ENCODE peak calls at places on chromosomes 13 and 19, in nine cellular contexts. X is NCI-H1436; I is activated gamma-delta T cell treated with anti-CD3 and anti-CD28 coated beads, Interleukin-2, amount 50 U/mL, for 16 hours; B is dermis microvascular lymphatic vessel endothelial cell; U is fibroblast of pulmonary artery; P is globus pallidus; N is GF-D8; W is dermis blood vessel endothelial cell; V is endothelial cell of umbilical vein. S is an unnamed sample.

GRCh38 chr13:110882972-110883371 is 31.9 kb downstream of the ANKRD10 start:
- DNase-seq in X (no peak), I (no peak), B (no peak), U (no peak), P (no peak), N (no peak), W (no peak), V (no peak), S (no peak)

GRCh38 chr19:4069331-4069959 is 2.7 kb upstream of the ZBTB7A start:
- DNase-seq in X (no peak), I (no peak), B (no peak), U (no peak), P (no peak), N (no peak), W (no peak), V (no peak), S (no peak)

GRCh38 chr13:113001251-113002140 is 32.5 kb downstream of the MCF2L start:
- DNase-seq in X (peak), I (no peak), B (no peak), U (peak), P (no peak), N (no peak), W (no peak), V (no peak), S (peak)

GRCh38 chr19:38032151-38032550 is 125.1 kb downstream of the SIPA1L3 start:
- DNase-seq in X (no peak), I (no peak), B (no peak), U (peak), P (no peak), N (no peak), W (no peak), V (no peak), S (no peak)

GRCh38 chr19:13492128-13492527 is 14.2 kb downstream of the CACNA1A start:
- DNase-seq in X (no peak), I (no peak), B (no peak), U (peak), P (no peak), N (no peak), W (no peak), V (no peak), S (no peak)

GRCh38 chr19:425056-425455 is 16.1 kb upstream of the C2CD4C start:
- DNase-seq in X (no peak), I (no peak), B (no peak), U (no peak), P (no peak), N (no peak), W (no peak), V (no peak), S (no peak)

GRCh38 chr19:28012361-28012760 is 1200.6 kb downstream of the UQCRFS1 start:
- DNase-seq in X (no peak), I (no peak), B (no peak), U (no peak), P (no peak), N (no peak), W (no peak), V (no peak), S (no peak)

GRCh38 chr13:48660356-48661076 is 6.8 kb downstream of the CYSLTR2 start:
- DNase-seq in X (no peak), I (no peak), B (no peak), U (no peak), P (peak), N (peak), W (no peak), V (no peak), S (no peak)

GRCh38 chr19:20102097-20102496 is 24.3 kb downstream of the ZNF90 start:
- DNase-seq in X (no peak), I (no peak), B (no peak), U (no peak), P (no peak), N (no peak), W (no peak), V (no peak), S (no peak)

S was measured in NCI-H2107.